ENCODE peak calls at places on chromosomes 3 and 15, in seven cellular contexts. H, D, C, W, M, V and K are unnamed samples.

GRCh38 chr3:105594219-105594618 is 227.5 kb downstream of the ALCAM start:
- DNase-seq in C (peak), W (no peak), V (no peak), D (no peak), M (peak), H (no peak), K (peak)

GRCh38 chr15:76012021-76012551 is at the start of gene NRG4:
- DNase-seq in M (no peak), V (no peak), H (no peak), W (no peak), C (peak), D (no peak), K (no peak)

GRCh38 chr3:24273491-24273890 is 221.2 kb downstream of the THRB start:
- DNase-seq in M (no peak), W (no peak), D (no peak), V (no peak), H (no peak), C (no peak), K (no peak)

GRCh38 chr3:11199902-11200678 is 45.8 kb downstream of the HRH1 start:
- DNase-seq in M (no peak), H (no peak), W (no peak), C (peak), D (no peak), V (no peak), K (no peak)

GRCh38 chr3:129892857-129893615 is 475 bp downstream of the TMCC1 start:
- DNase-seq in M (no peak), D (peak), V (peak), W (no peak), H (peak), C (peak), K (no peak)

GRCh38 chr3:111864821-111865656 is 6.0 kb downstream of the PHLDB2 start:
- DNase-seq in H (no peak), D (no peak), M (peak), V (no peak), C (peak), W (no peak), K (peak)

GRCh38 chr15:86802244-86802643 is 722.6 kb downstream of the AGBL1 start:
- DNase-seq in C (no peak), W (no peak), M (no peak), H (no peak), D (no peak), V (no peak), K (no peak)

GRCh38 chr15:51814616-51815015 is 14.8 kb upstream of the TMOD3 start:
- DNase-seq in M (no peak), D (no peak), W (no peak), H (no peak), V (no peak), C (no peak), K (peak)

GRCh38 chr3:143412084-143412483 is 292.5 kb downstream of the CHST2 start:
- DNase-seq in M (no peak), V (no peak), W (no peak), C (no peak), H (no peak), D (no peak), K (no peak)

GRCh38 chr3:30682434-30683155 is 76.2 kb downstream of the TGFBR2 start:
- DNase-seq in H (no peak), V (no peak), C (no peak), D (no peak), W (no peak), M (no peak), K (no peak)

GRCh38 chr15:60905587-60905986 is 323.5 kb downstream of the RORA start:
- DNase-seq in D (no peak), H (no peak), M (no peak), C (no peak), W (no peak), V (no peak), K (no peak)

GRCh38 chr3:172892158-172892557 is 141.6 kb downstream of the ECT2 start:
- DNase-seq in V (no peak), M (no peak), C (peak), W (no peak), D (no peak), H (no peak), K (peak)

GRCh38 chr3:6770376-6770648 is 90.6 kb upstream of the GRM7 start:
- DNase-seq in H (no peak), M (no peak), W (no peak), D (no peak), V (no peak), C (no peak), K (no peak)

GRCh38 chr15:57307527-57308193 is 68.6 kb upstream of the CGNL1 start:
- DNase-seq in V (no peak), W (no peak), C (no peak), H (no peak), D (no peak), M (no peak), K (no peak)

GRCh38 chr3:190326361-190326760 is 4.1 kb upstream of the CLDN1 start:
- DNase-seq in M (no peak), D (no peak), H (no peak), V (no peak), W (no peak), C (no peak), K (no peak)

GRCh38 chr3:52852419-52852818 is 17.6 kb upstream of the MUSTN1 start:
- DNase-seq in W (no peak), C (no peak), D (no peak), V (no peak), H (no peak), M (no peak), K (no peak)

GRCh38 chr3:139935071-139935865 is at the start of gene CLSTN2:
- DNase-seq in H (no peak), D (peak), V (peak), M (no peak), W (peak), C (peak), K (peak)

GRCh38 chr3:5136619-5137429 is 14.7 kb downstream of the ARL8B start:
- DNase-seq in C (peak), V (no peak), H (no peak), W (peak), M (no peak), D (no peak), K (no peak)

GRCh38 chr3:107239703-107240102 is 137.5 kb upstream of the CCDC54 start:
- DNase-seq in D (no peak), V (no peak), H (no peak), M (no peak), W (no peak), C (no peak), K (no peak)

GRCh38 chr3:171876651-171877272 is 33.6 kb downstream of the TMEM212 start:
- DNase-seq in D (no peak), H (no peak), V (no peak), C (peak), W (no peak), M (peak), K (peak)

GRCh38 chr3:186536883-186537553 is 7.2 kb downstream of the CRYGS start:
- DNase-seq in H (no peak), M (no peak), W (no peak), D (no peak), C (no peak), V (no peak), K (peak)

GRCh38 chr15:96342611-96343528 is 12.4 kb downstream of the NR2F2 start:
- DNase-seq in M (no peak), D (no peak), H (no peak), C (no peak), V (no peak), W (peak), K (peak)

GRCh38 chr3:31546152-31546551 is 13.4 kb downstream of the STT3B start:
- DNase-seq in H (no peak), C (peak), W (no peak), D (no peak), M (no peak), V (no peak), K (no peak)

GRCh38 chr3:65935724-65936123 is 103.0 kb downstream of the MAGI1 start:
- DNase-seq in V (no peak), D (no peak), C (peak), W (no peak), M (no peak), H (no peak), K (no peak)